ENCODE peak calls at places on chromosomes 6 and 20, in eight cellular contexts. N is fibroblast of the aortic adventitia, I is BJ, H is foreskin fibroblast, J is fibroblast of pulmonary artery, V is IMR-90, B is mesendoderm, C is NT2/D1. R is an unnamed sample.

GRCh38 chr20:4932061-4932460 is 69.2 kb downstream of the SLC23A2 start:
- DNase-seq in J (no peak), V (peak; percentile 55), B (no peak), N (peak; percentile 35), I (no peak), H (peak; percentile 40), C (no peak), R (no peak)

GRCh38 chr20:62063601-62063980 is 2.1 kb downstream of the TAF4 start:
- DNase-seq in B (peak; percentile 49), I (no peak), V (peak; percentile 62), H (peak; percentile 72), J (no peak), N (peak; percentile 12), C (no peak), R (no peak)

GRCh38 chr6:141309295-141309694 is 823.4 kb upstream of the GJE1 start:
- DNase-seq in N (peak; percentile 8), V (no peak), J (peak; percentile 14), I (no peak), C (no peak), B (peak; percentile 62), H (peak; percentile 57), R (no peak)

GRCh38 chr6:66964216-66964615 is 1257.2 kb upstream of the EYS start:
- DNase-seq in B (no peak), V (no peak), J (no peak), C (no peak), H (peak; percentile 44), N (no peak), I (no peak), R (no peak)

GRCh38 chr20:33576432-33576883 is 85.7 kb upstream of the C20orf144 start:
- DNase-seq in N (peak; percentile 37), I (no peak), V (peak; percentile 5), C (no peak), H (peak; percentile 18), B (no peak), J (no peak), R (peak; percentile 16)

GRCh38 chr20:8221887-8222419 is 89.9 kb downstream of the PLCB1 start:
- DNase-seq in J (no peak), C (no peak), I (no peak), H (no peak), N (no peak), B (no peak), V (no peak), R (no peak)

GRCh38 chr6:116298273-116298672 is 18.5 kb upstream of the TSPYL1 start:
- DNase-seq in H (no peak), I (no peak), B (no peak), J (no peak), N (no peak), C (no peak), V (no peak), R (no peak)

GRCh38 chr6:42021847-42022754 is 28.2 kb upstream of the TAF8 start:
- DNase-seq in I (no peak), C (no peak), B (no peak), H (peak; percentile 55), J (no peak), N (peak; percentile 55), V (no peak), R (peak; percentile 7)

GRCh38 chr20:57811373-57812020 is 101.7 kb upstream of the PMEPA1 start:
- DNase-seq in V (no peak), H (no peak), B (no peak), N (no peak), J (no peak), C (peak; percentile 18), I (no peak), R (no peak)

GRCh38 chr6:41162687-41163418 is at the start of gene TREM2:
- DNase-seq in H (no peak), N (no peak), C (no peak), I (no peak), B (no peak), J (no peak), V (no peak), R (no peak)

GRCh38 chr6:109478848-109479624 is 4.0 kb downstream of the ZBTB24 start:
- DNase-seq in J (no peak), B (no peak), C (no peak), V (no peak), I (no peak), N (no peak), H (no peak), R (no peak)
- H3K4me3 ChIP-seq in J (peak overlapping the region; percentile 24), B (no peak overlapping the region), C (peak overlapping the region; percentile 1), V (no peak overlapping the region), I (no peak overlapping the region), N (peak overlapping the region; percentile 25), H (peak overlapping the region; percentile 21), R (no peak overlapping the region)

GRCh38 chr20:19978511-19979210 is 38.5 kb upstream of the NAA20 start:
- DNase-seq in B (no peak), J (no peak), H (no peak), N (no peak), V (no peak), I (no peak), C (no peak), R (peak; percentile 73)
- H3K4me3 ChIP-seq in B (no peak overlapping the region), J (peak overlapping the region; percentile 89), H (peak overlapping the region; percentile 75), N (no peak overlapping the region), V (no peak overlapping the region), I (no peak overlapping the region), C (no peak overlapping the region), R (no peak overlapping the region)

DNA sequence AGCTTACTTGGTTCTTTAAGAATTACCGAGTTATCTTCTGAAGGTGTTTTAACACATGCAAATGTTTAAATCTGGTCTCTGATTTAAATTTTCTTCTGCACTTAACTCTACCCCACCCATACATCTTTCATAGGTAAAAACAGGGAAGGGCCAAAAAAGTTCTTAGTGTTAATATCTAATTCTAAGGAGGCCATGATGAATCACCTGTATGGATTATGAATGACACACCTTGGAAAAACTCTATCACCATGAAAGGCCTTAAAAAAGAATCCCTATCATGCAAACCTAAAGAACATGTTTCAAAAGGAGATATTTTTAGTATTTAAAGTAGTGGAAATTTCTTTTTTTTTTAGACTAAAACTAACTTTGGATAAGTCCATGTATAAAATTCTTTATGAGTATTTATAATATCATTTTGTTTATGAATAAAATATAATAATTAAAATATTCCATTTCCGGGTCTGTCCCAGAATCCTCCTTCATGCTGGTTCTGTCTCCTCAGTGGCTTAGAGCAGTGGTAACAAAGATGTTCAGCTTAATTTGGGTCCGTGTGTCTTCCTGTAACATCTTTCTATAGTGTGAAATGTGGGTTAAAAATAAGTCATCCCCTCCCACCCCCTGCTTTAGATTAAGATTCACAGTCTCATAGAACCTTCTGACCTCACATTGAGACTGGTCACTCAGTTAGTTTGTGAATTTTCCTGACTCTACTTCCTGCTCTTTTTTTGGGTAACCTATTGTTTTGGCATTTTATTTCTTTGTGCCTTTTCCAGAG is 54.9 kb downstream of the SLX4IP start:
- DNase-seq in J (no peak), I (no peak), H (no peak), N (no peak), C (no peak), V (no peak), B (no peak), R (no peak)
- H3K4me3 ChIP-seq in J (no peak overlapping the region), I (no peak overlapping the region), H (no peak overlapping the region), N (no peak overlapping the region), C (no peak overlapping the region), V (no peak overlapping the region), B (no peak overlapping the region), R (no peak overlapping the region)

GRCh38 chr20:2820084-2820895 is 4.1 kb downstream of the TMEM239 start:
- DNase-seq in I (no peak), N (peak; percentile 86), J (peak; percentile 76), B (peak; percentile 59), V (peak; percentile 84), C (no peak), H (peak; percentile 63), R (no peak)
- H3K4me3 ChIP-seq in I (no peak overlapping the region), N (no peak overlapping the region), J (no peak overlapping the region), B (no peak overlapping the region), V (no peak overlapping the region), C (no peak overlapping the region), H (no peak overlapping the region), R (no peak overlapping the region)

R was measured in MG63.